ENCODE peak calls at places on chromosomes 4 and X, in ten cellular contexts. S is GM04504, R is dorsolateral prefrontal cortex, L is adrenal gland, X is hypothalamus, O is endothelial cell of umbilical vein, A is H4, D is AG08395, Y is nephron progenitor cell, M is HAP-1. F is an unnamed sample.

GRCh38 chr4:68995292-68995691 is 43.7 kb upstream of the UGT2A3 start:
- DNase-seq in S (no peak), R (no peak), L (no peak), X (no peak), O (no peak), A (no peak), D (no peak), Y (no peak), M (no peak), F (no peak)

GRCh38 chr4:55491486-55491885 is 55.2 kb downstream of the CLOCK start:
- DNase-seq in S (no peak), R (no peak), L (no peak), X (no peak), O (no peak), A (no peak), D (peak), Y (no peak), M (no peak), F (no peak)

GRCh38 chr4:107733431-107733925 is 13.4 kb upstream of the PAPSS1 start:
- DNase-seq in S (no peak), R (no peak), L (no peak), X (no peak), O (no peak), A (no peak), D (no peak), Y (no peak), M (no peak), F (no peak)

GRCh38 chrX:16119353-16120220 is 3.8 kb upstream of the GRPR start:
- DNase-seq in S (no peak), R (no peak), L (no peak), X (no peak), O (no peak), A (no peak), D (no peak), Y (no peak), M (no peak), F (no peak)

GRCh38 chr4:68693325-68694075 is 23.0 kb upstream of the UGT2B15 start:
- DNase-seq in S (no peak), R (no peak), L (no peak), X (no peak), O (no peak), A (no peak), D (no peak), Y (no peak), M (no peak), F (no peak)

GRCh38 chrX:41664307-41665299 is 24.2 kb upstream of the GPR34 start:
- DNase-seq in S (no peak), R (no peak), L (no peak), X (no peak), O (no peak), A (no peak), D (no peak), Y (no peak), M (no peak), F (no peak)

GRCh38 chr4:124177647-124178425 is 534.7 kb downstream of the ANKRD50 start:
- DNase-seq in S (no peak), R (no peak), L (no peak), X (no peak), O (peak), A (peak), D (peak), Y (no peak), M (peak), F (no peak)

GRCh38 chrX:64975491-64975890 is 759 bp downstream of the ZC4H2 start:
- DNase-seq in S (no peak), R (no peak), L (peak), X (peak), O (peak), A (peak), D (peak), Y (peak), M (peak), F (no peak)

GRCh38 chr4:116018831-116019230 is 905.4 kb upstream of the NDST4 start:
- DNase-seq in S (no peak), R (no peak), L (no peak), X (no peak), O (no peak), A (no peak), D (no peak), Y (no peak), M (no peak), F (no peak)

GRCh38 chr4:17336524-17336941 is 175.4 kb downstream of the QDPR start:
- DNase-seq in S (no peak), R (no peak), L (peak), X (no peak), O (peak), A (peak), D (no peak), Y (no peak), M (no peak), F (no peak)

GRCh38 chr4:10075158-10075863 is 41.3 kb downstream of the WDR1 start:
- DNase-seq in S (no peak), R (no peak), L (no peak), X (no peak), O (no peak), A (no peak), D (no peak), Y (no peak), M (no peak), F (no peak)

GRCh38 chr4:102786279-102786678 is 25.5 kb upstream of the MANBA start:
- DNase-seq in S (no peak), R (no peak), L (no peak), X (no peak), O (no peak), A (no peak), D (no peak), Y (no peak), M (no peak), F (no peak)

GRCh38 chrX:11059923-11060322 is 51.2 kb upstream of the HCCS start:
- DNase-seq in S (no peak), R (no peak), L (no peak), X (no peak), O (no peak), A (no peak), D (no peak), Y (no peak), M (no peak), F (no peak)

GRCh38 chr4:142211444-142211843 is 575.1 kb downstream of the IL15 start:
- DNase-seq in S (no peak), R (no peak), L (no peak), X (no peak), O (no peak), A (no peak), D (no peak), Y (no peak), M (no peak), F (no peak)

GRCh38 chr4:51884606-51885005 is 41.7 kb downstream of the DCUN1D4 start:
- DNase-seq in S (no peak), R (no peak), L (no peak), X (no peak), O (no peak), A (no peak), D (no peak), Y (no peak), M (no peak), F (no peak)

GRCh38 chrX:12814434-12814833 is 23.2 kb downstream of the PRPS2 start:
- DNase-seq in S (peak), R (no peak), L (peak), X (no peak), O (peak), A (peak), D (peak), Y (peak), M (peak), F (no peak)

GRCh38 chr4:174380699-174381098 is 97.0 kb downstream of the CEP44 start:
- DNase-seq in S (no peak), R (no peak), L (no peak), X (no peak), O (no peak), A (no peak), D (no peak), Y (no peak), M (no peak), F (no peak)

GRCh38 chr4:173490256-173490655 is 39.8 kb downstream of the HAND2 start:
- DNase-seq in S (no peak), R (no peak), L (no peak), X (no peak), O (no peak), A (no peak), D (no peak), Y (no peak), M (no peak), F (no peak)

GRCh38 chrX:153769158-153769864 is 5.3 kb downstream of the PLXNB3 start:
- DNase-seq in S (no peak), R (peak), L (peak), X (no peak), O (no peak), A (no peak), D (no peak), Y (no peak), M (no peak), F (no peak)

GRCh38 chr4:94758141-94758699 is 465 bp downstream of the BMPR1B start:
- DNase-seq in S (no peak), R (no peak), L (no peak), X (peak), O (peak), A (peak), D (peak), Y (peak), M (peak), F (peak)

GRCh38 chr4:45284400-45285085 is 558.2 kb upstream of the GNPDA2 start:
- DNase-seq in S (no peak), R (no peak), L (no peak), X (no peak), O (no peak), A (no peak), D (no peak), Y (no peak), M (no peak), F (no peak)

GRCh38 chr4:82678046-82678445 is 116.3 kb upstream of the TMEM150C start:
- DNase-seq in S (no peak), R (no peak), L (no peak), X (no peak), O (no peak), A (no peak), D (no peak), Y (no peak), M (no peak), F (no peak)

GRCh38 chr4:56655209-56655626 is 25.9 kb downstream of the HOPX start:
- DNase-seq in S (no peak), R (peak), L (peak), X (peak), O (no peak), A (no peak), D (peak), Y (peak), M (no peak), F (no peak)

GRCh38 chr4:74014332-74014731 is 15.9 kb upstream of the CXCL5 start:
- DNase-seq in S (no peak), R (no peak), L (no peak), X (no peak), O (no peak), A (no peak), D (no peak), Y (no peak), M (no peak), F (no peak)